ENCODE peak calls at places on chromosome 5, in nine cellular contexts. One of them, this sample, is unnamed.

GRCh38 chr5:132001647-132002561 is 9.6 kb downstream of the ACSL6 start:
- DNase-seq in psoas muscle: peak
- DNase-seq in AG04450: no peak
- DNase-seq in GM06990: no peak
- DNase-seq in kidney epithelial cell: no peak
- DNase-seq in esophagus squamous epithelium: no peak
- DNase-seq in brain microvascular endothelial cell: peak
- DNase-seq in HFF-Myc: peak
- DNase-seq in hepatocyte: peak
- DNase-seq in this sample: no peak

GRCh38 chr5:136016945-136017530 is 11.8 kb upstream of the TGFBI start:
- DNase-seq in psoas muscle: no peak
- DNase-seq in AG04450: no peak
- DNase-seq in GM06990: no peak
- DNase-seq in kidney epithelial cell: peak
- DNase-seq in esophagus squamous epithelium: no peak
- DNase-seq in brain microvascular endothelial cell: peak
- DNase-seq in HFF-Myc: no peak
- DNase-seq in hepatocyte: no peak
- DNase-seq in this sample: no peak

GRCh38 chr5:32638309-32638708 is 53.0 kb downstream of the SUB1 start:
- DNase-seq in psoas muscle: no peak
- DNase-seq in AG04450: no peak
- DNase-seq in GM06990: no peak
- DNase-seq in kidney epithelial cell: no peak
- DNase-seq in esophagus squamous epithelium: no peak
- DNase-seq in brain microvascular endothelial cell: no peak
- DNase-seq in HFF-Myc: no peak
- DNase-seq in hepatocyte: no peak
- DNase-seq in this sample: no peak

GRCh38 chr5:57751710-57752109 is 269.1 kb upstream of the ACTBL2 start:
- DNase-seq in psoas muscle: no peak
- DNase-seq in AG04450: no peak
- DNase-seq in GM06990: no peak
- DNase-seq in kidney epithelial cell: no peak
- DNase-seq in esophagus squamous epithelium: no peak
- DNase-seq in brain microvascular endothelial cell: no peak
- DNase-seq in HFF-Myc: no peak
- DNase-seq in hepatocyte: no peak
- DNase-seq in this sample: no peak

GRCh38 chr5:67156976-67157583 is 39.5 kb downstream of the CD180 start:
- DNase-seq in psoas muscle: no peak
- DNase-seq in AG04450: no peak
- DNase-seq in GM06990: no peak
- DNase-seq in kidney epithelial cell: no peak
- DNase-seq in esophagus squamous epithelium: no peak
- DNase-seq in brain microvascular endothelial cell: peak
- DNase-seq in HFF-Myc: no peak
- DNase-seq in hepatocyte: peak
- DNase-seq in this sample: peak

GRCh38 chr5:25190521-25191000 is 545.8 kb upstream of the CDH10 start:
- DNase-seq in psoas muscle: no peak
- DNase-seq in AG04450: no peak
- DNase-seq in GM06990: no peak
- DNase-seq in kidney epithelial cell: no peak
- DNase-seq in esophagus squamous epithelium: no peak
- DNase-seq in brain microvascular endothelial cell: no peak
- DNase-seq in HFF-Myc: no peak
- DNase-seq in hepatocyte: no peak
- DNase-seq in this sample: no peak

GRCh38 chr5:104267282-104268015 is 704.9 kb upstream of the NUDT12 start:
- DNase-seq in psoas muscle: no peak
- DNase-seq in AG04450: no peak
- DNase-seq in GM06990: no peak
- DNase-seq in kidney epithelial cell: no peak
- DNase-seq in esophagus squamous epithelium: no peak
- DNase-seq in brain microvascular endothelial cell: no peak
- DNase-seq in HFF-Myc: no peak
- DNase-seq in hepatocyte: no peak
- DNase-seq in this sample: no peak

GRCh38 chr5:149796025-149796424 is 65.9 kb downstream of the PPARGC1B start:
- DNase-seq in psoas muscle: no peak
- DNase-seq in AG04450: no peak
- DNase-seq in GM06990: no peak
- DNase-seq in kidney epithelial cell: no peak
- DNase-seq in esophagus squamous epithelium: no peak
- DNase-seq in brain microvascular endothelial cell: no peak
- DNase-seq in HFF-Myc: no peak
- DNase-seq in hepatocyte: no peak
- DNase-seq in this sample: no peak

GRCh38 chr5:80565330-80565729 is 4.8 kb downstream of the ANKRD34B start:
- DNase-seq in psoas muscle: no peak
- DNase-seq in AG04450: no peak
- DNase-seq in GM06990: no peak
- DNase-seq in kidney epithelial cell: peak
- DNase-seq in esophagus squamous epithelium: no peak
- DNase-seq in brain microvascular endothelial cell: peak
- DNase-seq in HFF-Myc: no peak
- DNase-seq in hepatocyte: no peak
- DNase-seq in this sample: no peak

GRCh38 chr5:80408976-80409926 is 1.4 kb downstream of the ZFYVE16 start:
- DNase-seq in psoas muscle: no peak
- DNase-seq in AG04450: no peak
- DNase-seq in GM06990: no peak
- DNase-seq in kidney epithelial cell: no peak
- DNase-seq in esophagus squamous epithelium: no peak
- DNase-seq in brain microvascular endothelial cell: peak
- DNase-seq in HFF-Myc: no peak
- DNase-seq in hepatocyte: no peak
- DNase-seq in this sample: no peak

GRCh38 chr5:87243161-87243877 is 24.4 kb upstream of the RASA1 start:
- DNase-seq in psoas muscle: no peak
- DNase-seq in AG04450: peak
- DNase-seq in GM06990: no peak
- DNase-seq in kidney epithelial cell: peak
- DNase-seq in esophagus squamous epithelium: no peak
- DNase-seq in brain microvascular endothelial cell: peak
- DNase-seq in HFF-Myc: peak
- DNase-seq in hepatocyte: peak
- DNase-seq in this sample: peak

GRCh38 chr5:85334-85995 is 6.5 kb upstream of the PLEKHG4B start:
- DNase-seq in psoas muscle: no peak
- DNase-seq in AG04450: no peak
- DNase-seq in GM06990: no peak
- DNase-seq in kidney epithelial cell: no peak
- DNase-seq in esophagus squamous epithelium: no peak
- DNase-seq in brain microvascular endothelial cell: no peak
- DNase-seq in HFF-Myc: no peak
- DNase-seq in hepatocyte: no peak
- DNase-seq in this sample: no peak

GRCh38 chr5:14453486-14453885 is 128.1 kb upstream of the OTULINL start:
- DNase-seq in psoas muscle: no peak
- DNase-seq in AG04450: no peak
- DNase-seq in GM06990: no peak
- DNase-seq in kidney epithelial cell: no peak
- DNase-seq in esophagus squamous epithelium: no peak
- DNase-seq in brain microvascular endothelial cell: no peak
- DNase-seq in HFF-Myc: no peak
- DNase-seq in hepatocyte: no peak
- DNase-seq in this sample: no peak

GRCh38 chr5:58046371-58046770 is 413.5 kb downstream of the PLK2 start:
- DNase-seq in psoas muscle: no peak
- DNase-seq in AG04450: no peak
- DNase-seq in GM06990: no peak
- DNase-seq in kidney epithelial cell: no peak
- DNase-seq in esophagus squamous epithelium: no peak
- DNase-seq in brain microvascular endothelial cell: no peak
- DNase-seq in HFF-Myc: no peak
- DNase-seq in hepatocyte: peak
- DNase-seq in this sample: no peak

GRCh38 chr5:61394078-61394701 is 62.1 kb downstream of the ZSWIM6 start:
- DNase-seq in psoas muscle: no peak
- DNase-seq in AG04450: no peak
- DNase-seq in GM06990: no peak
- DNase-seq in kidney epithelial cell: no peak
- DNase-seq in esophagus squamous epithelium: no peak
- DNase-seq in brain microvascular endothelial cell: no peak
- DNase-seq in HFF-Myc: no peak
- DNase-seq in hepatocyte: no peak
- DNase-seq in this sample: no peak

GRCh38 chr5:76617675-76618074 is 5.5 kb downstream of the F2RL2 start:
- DNase-seq in psoas muscle: no peak
- DNase-seq in AG04450: peak
- DNase-seq in GM06990: no peak
- DNase-seq in kidney epithelial cell: no peak
- DNase-seq in esophagus squamous epithelium: no peak
- DNase-seq in brain microvascular endothelial cell: peak
- DNase-seq in HFF-Myc: no peak
- DNase-seq in hepatocyte: no peak
- DNase-seq in this sample: no peak

GRCh38 chr5:157459715-157460599 is at the start of gene NIPAL4:
- DNase-seq in psoas muscle: no peak
- DNase-seq in AG04450: no peak
- DNase-seq in GM06990: peak
- DNase-seq in kidney epithelial cell: no peak
- DNase-seq in esophagus squamous epithelium: no peak
- DNase-seq in brain microvascular endothelial cell: no peak
- DNase-seq in HFF-Myc: no peak
- DNase-seq in hepatocyte: peak
- DNase-seq in this sample: no peak

DNA sequence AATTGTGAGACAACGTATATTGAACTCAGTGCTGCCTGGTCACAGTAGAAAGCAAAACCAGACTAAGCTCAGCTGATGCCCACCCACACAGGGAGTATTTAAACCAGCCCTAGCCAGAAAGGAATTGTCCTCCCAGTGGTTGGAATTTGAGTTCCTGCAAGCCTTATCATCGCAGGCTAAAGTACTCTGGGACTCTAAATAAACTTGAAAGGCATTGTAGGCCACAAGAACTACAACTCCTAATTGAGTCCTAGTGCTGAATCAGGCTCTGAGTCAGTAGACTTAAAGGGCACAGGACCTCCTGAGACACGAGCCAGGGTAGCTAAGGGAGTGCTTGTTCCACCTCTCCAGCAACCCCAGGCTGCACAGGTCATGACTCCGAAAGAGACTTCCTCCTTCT is 171.4 kb downstream of the MCTP1 start:
- DNase-seq in psoas muscle: no peak
- DNase-seq in AG04450: peak
- DNase-seq in GM06990: no peak
- DNase-seq in kidney epithelial cell: peak
- DNase-seq in esophagus squamous epithelium: no peak
- DNase-seq in brain microvascular endothelial cell: peak
- DNase-seq in HFF-Myc: no peak
- DNase-seq in hepatocyte: peak
- DNase-seq in this sample: no peak
- TF ChIP-seq CTCF in psoas muscle: no peak
- TF ChIP-seq CTCF in AG04450: peak
- TF ChIP-seq CTCF in GM06990: no peak
- TF ChIP-seq CTCF in kidney epithelial cell: peak
- TF ChIP-seq CTCF in esophagus squamous epithelium: no peak
- TF ChIP-seq CTCF in brain microvascular endothelial cell: peak
- TF ChIP-seq CTCF in HFF-Myc: no peak
- TF ChIP-seq CTCF in hepatocyte: no peak
- TF ChIP-seq CTCF in this sample: no peak

GRCh38 chr5:172322028-172322965 is 38.7 kb upstream of the UBTD2 start:
- DNase-seq in psoas muscle: no peak
- DNase-seq in AG04450: no peak
- DNase-seq in GM06990: peak
- DNase-seq in kidney epithelial cell: peak
- DNase-seq in esophagus squamous epithelium: no peak
- DNase-seq in brain microvascular endothelial cell: no peak
- DNase-seq in HFF-Myc: no peak
- DNase-seq in hepatocyte: no peak
- DNase-seq in this sample: peak
- H3K4me3 ChIP-seq in psoas muscle: no peak
- H3K4me3 ChIP-seq in AG04450: no peak
- H3K4me3 ChIP-seq in GM06990: no peak
- H3K4me3 ChIP-seq in kidney epithelial cell: no peak
- H3K4me3 ChIP-seq in esophagus squamous epithelium: no peak
- H3K4me3 ChIP-seq in brain microvascular endothelial cell: no peak
- H3K4me3 ChIP-seq in HFF-Myc: no peak
- H3K4me3 ChIP-seq in hepatocyte: no peak
- H3K4me3 ChIP-seq in this sample: peak

DNA sequence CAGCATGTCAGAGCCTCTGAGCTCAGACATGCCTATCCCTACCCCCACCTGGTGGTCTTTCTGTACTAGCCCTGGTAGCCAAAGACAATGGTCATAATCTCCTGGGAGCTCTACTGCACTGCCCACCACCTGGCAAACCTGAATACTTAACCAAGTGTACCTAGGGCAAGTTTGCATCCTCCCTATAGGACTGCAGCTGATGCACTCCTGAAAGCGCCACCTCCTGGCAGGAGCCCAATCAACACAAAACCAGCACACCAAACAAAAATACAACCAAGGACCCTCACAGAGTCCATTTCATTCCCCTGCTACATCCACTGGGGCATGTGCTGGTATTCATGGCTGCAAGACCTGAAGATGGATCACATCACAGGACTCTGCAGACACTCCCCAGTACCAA is 14.8 kb upstream of the FAM174A start:
- DNase-seq in psoas muscle: no peak
- DNase-seq in AG04450: no peak
- DNase-seq in GM06990: no peak
- DNase-seq in kidney epithelial cell: no peak
- DNase-seq in esophagus squamous epithelium: no peak
- DNase-seq in brain microvascular endothelial cell: no peak
- DNase-seq in HFF-Myc: no peak
- DNase-seq in hepatocyte: no peak
- DNase-seq in this sample: no peak
- TF ChIP-seq CTCF in psoas muscle: no peak
- TF ChIP-seq CTCF in AG04450: no peak
- TF ChIP-seq CTCF in GM06990: peak
- TF ChIP-seq CTCF in kidney epithelial cell: no peak
- TF ChIP-seq CTCF in esophagus squamous epithelium: no peak
- TF ChIP-seq CTCF in brain microvascular endothelial cell: peak
- TF ChIP-seq CTCF in HFF-Myc: no peak
- TF ChIP-seq CTCF in hepatocyte: no peak
- TF ChIP-seq CTCF in this sample: no peak

DNA sequence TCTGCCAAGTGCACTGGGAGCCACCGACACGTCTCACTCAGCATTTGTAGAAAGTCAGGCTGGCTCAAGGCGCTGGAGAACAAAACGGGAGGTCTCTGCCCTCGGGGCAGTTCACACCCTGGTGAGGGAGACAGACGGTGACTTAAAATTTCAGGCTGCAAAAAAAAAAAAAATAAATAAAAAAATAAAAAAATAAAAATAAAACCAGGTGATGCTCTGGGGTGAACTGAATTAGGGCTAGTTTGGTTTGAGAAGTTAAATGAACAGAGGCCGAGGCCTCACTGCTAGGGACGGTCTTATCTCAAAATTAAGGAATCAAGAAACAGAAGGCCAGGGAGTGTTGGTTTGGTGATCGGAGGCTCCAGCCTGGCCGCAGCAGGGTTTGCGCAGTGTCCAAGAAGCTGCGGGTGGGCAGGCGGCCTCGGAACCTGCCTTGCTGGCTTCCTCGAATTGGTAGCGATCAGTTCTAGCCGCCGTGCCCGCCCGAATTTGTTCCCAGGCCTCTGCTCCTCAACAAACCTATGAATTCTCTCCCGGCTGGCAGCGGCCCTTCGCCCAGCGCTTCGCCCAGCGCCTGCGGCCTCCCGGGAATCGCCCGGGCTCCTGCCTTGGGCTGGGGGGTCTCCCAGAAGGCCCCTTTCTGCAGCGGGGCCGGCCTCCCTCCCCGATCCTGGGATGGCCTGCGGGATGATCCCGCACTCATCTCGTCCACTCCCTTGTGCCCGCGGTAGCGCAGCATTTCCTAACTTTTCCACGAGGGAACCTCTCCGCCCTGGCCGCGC is 1.5 kb downstream of the NKX2-5 start:
- DNase-seq in psoas muscle: no peak
- DNase-seq in AG04450: no peak
- DNase-seq in GM06990: no peak
- DNase-seq in kidney epithelial cell: no peak
- DNase-seq in esophagus squamous epithelium: no peak
- DNase-seq in brain microvascular endothelial cell: no peak
- DNase-seq in HFF-Myc: no peak
- DNase-seq in hepatocyte: no peak
- DNase-seq in this sample: no peak
- H3K4me3 ChIP-seq in psoas muscle: peak
- H3K4me3 ChIP-seq in AG04450: no peak
- H3K4me3 ChIP-seq in GM06990: no peak
- H3K4me3 ChIP-seq in kidney epithelial cell: no peak
- H3K4me3 ChIP-seq in esophagus squamous epithelium: peak
- H3K4me3 ChIP-seq in brain microvascular endothelial cell: no peak
- H3K4me3 ChIP-seq in HFF-Myc: no peak
- H3K4me3 ChIP-seq in hepatocyte: no peak
- H3K4me3 ChIP-seq in this sample: no peak